ENCODE peak calls at places on chromosome 5, in eight cellular contexts. Y is HFFc6, J is glutamatergic neuron, O is NB4, I is cardiac muscle cell, Z is GM13976, M is ascending aorta, R is Caco-2. D is an unnamed sample.

GRCh38 chr5:134079748-134080581 is 34.5 kb upstream of the TCF7 start:
- DNase-seq in Y (no peak), J (no peak), O (no peak), I (no peak), Z (no peak), M (no peak), R (no peak), D (no peak)

GRCh38 chr5:141997358-141998006 is 15.3 kb downstream of the GNPDA1 start:
- DNase-seq in Y (no peak), J (no peak), O (no peak), I (no peak), Z (no peak), M (no peak), R (no peak), D (no peak)

GRCh38 chr5:177403826-177404640 is 3.6 kb upstream of the PFN3 start:
- DNase-seq in Y (peak; percentile 78), J (peak; percentile 85), O (peak; percentile 90), I (peak; percentile 84), Z (peak; percentile 96), M (no peak), R (peak; percentile 87), D (peak; percentile 61)

GRCh38 chr5:146447734-146448380 is 724 bp downstream of the TCERG1 start:
- DNase-seq in Y (peak; percentile 23), J (no peak), O (peak; percentile 70), I (no peak), Z (no peak), M (no peak), R (no peak), D (no peak)

GRCh38 chr5:125258610-125259009 is 512.2 kb upstream of the ZNF608 start:
- DNase-seq in Y (no peak), J (no peak), O (no peak), I (no peak), Z (no peak), M (no peak), R (no peak), D (no peak)

GRCh38 chr5:41670854-41671791 is 160.7 kb upstream of the PLCXD3 start:
- DNase-seq in Y (no peak), J (no peak), O (no peak), I (no peak), Z (no peak), M (no peak), R (no peak), D (no peak)

GRCh38 chr5:38379360-38379827 is 121.0 kb downstream of the EGFLAM start:
- DNase-seq in Y (no peak), J (no peak), O (peak; percentile 21), I (peak; percentile 23), Z (no peak), M (no peak), R (no peak), D (no peak)

GRCh38 chr5:1119312-1119831 is 7.5 kb upstream of the SLC12A7 start:
- DNase-seq in Y (no peak), J (no peak), O (peak; percentile 76), I (no peak), Z (no peak), M (no peak), R (no peak), D (no peak)

GRCh38 chr5:78102498-78102897 is 192.0 kb downstream of the AP3B1 start:
- DNase-seq in Y (no peak), J (no peak), O (no peak), I (no peak), Z (no peak), M (no peak), R (no peak), D (no peak)

GRCh38 chr5:103624035-103624461 is 61.5 kb upstream of the NUDT12 start:
- DNase-seq in Y (no peak), J (no peak), O (no peak), I (no peak), Z (no peak), M (no peak), R (no peak), D (no peak)

GRCh38 chr5:88769165-88769564 is 113.8 kb downstream of the MEF2C start:
- DNase-seq in Y (peak; percentile 27), J (no peak), O (no peak), I (no peak), Z (no peak), M (no peak), R (no peak), D (no peak)

GRCh38 chr5:150325426-150325825 is 22.7 kb upstream of the ARSI start:
- DNase-seq in Y (no peak), J (no peak), O (no peak), I (no peak), Z (no peak), M (no peak), R (no peak), D (no peak)

GRCh38 chr5:100902406-100903035 is 561 bp downstream of the ST8SIA4 start:
- DNase-seq in Y (no peak), J (no peak), O (peak; percentile 71), I (no peak), Z (no peak), M (no peak), R (no peak), D (no peak)

GRCh38 chr5:116864157-116864837 is 289.7 kb upstream of the SEMA6A start:
- DNase-seq in Y (no peak), J (peak; percentile 18), O (peak; percentile 27), I (peak; percentile 26), Z (no peak), M (no peak), R (peak; percentile 51), D (no peak)

GRCh38 chr5:14816374-14816998 is 55.1 kb downstream of the ANKH start:
- DNase-seq in Y (no peak), J (no peak), O (no peak), I (no peak), Z (no peak), M (no peak), R (no peak), D (no peak)

GRCh38 chr5:121937762-121938161 is 24.0 kb upstream of the SRFBP1 start:
- DNase-seq in Y (no peak), J (no peak), O (no peak), I (no peak), Z (no peak), M (no peak), R (no peak), D (no peak)

GRCh38 chr5:102481044-102481715 is 17.6 kb downstream of the SLCO6A1 start:
- DNase-seq in Y (no peak), J (no peak), O (no peak), I (peak; percentile 4), Z (no peak), M (no peak), R (no peak), D (no peak)

GRCh38 chr5:110544603-110545002 is 181.9 kb downstream of the TMEM232 start:
- DNase-seq in Y (no peak), J (no peak), O (no peak), I (no peak), Z (no peak), M (no peak), R (no peak), D (no peak)

GRCh38 chr5:108295588-108296368 is 86.1 kb downstream of the FBXL17 start:
- DNase-seq in Y (no peak), J (no peak), O (peak; percentile 6), I (no peak), Z (no peak), M (no peak), R (no peak), D (no peak)

GRCh38 chr5:64742821-64743220 is 25.7 kb downstream of the SREK1IP1 start:
- DNase-seq in Y (peak; percentile 40), J (no peak), O (no peak), I (no peak), Z (no peak), M (no peak), R (no peak), D (no peak)

GRCh38 chr5:40074801-40075200 is 604.9 kb upstream of the PTGER4 start:
- DNase-seq in Y (no peak), J (no peak), O (no peak), I (peak; percentile 7), Z (no peak), M (no peak), R (no peak), D (no peak)
- TF ChIP-seq CTCF in Y (no peak), J (no peak), O (no peak), I (no peak), Z (no peak), M (no peak), R (no peak), D (no peak)

DNA sequence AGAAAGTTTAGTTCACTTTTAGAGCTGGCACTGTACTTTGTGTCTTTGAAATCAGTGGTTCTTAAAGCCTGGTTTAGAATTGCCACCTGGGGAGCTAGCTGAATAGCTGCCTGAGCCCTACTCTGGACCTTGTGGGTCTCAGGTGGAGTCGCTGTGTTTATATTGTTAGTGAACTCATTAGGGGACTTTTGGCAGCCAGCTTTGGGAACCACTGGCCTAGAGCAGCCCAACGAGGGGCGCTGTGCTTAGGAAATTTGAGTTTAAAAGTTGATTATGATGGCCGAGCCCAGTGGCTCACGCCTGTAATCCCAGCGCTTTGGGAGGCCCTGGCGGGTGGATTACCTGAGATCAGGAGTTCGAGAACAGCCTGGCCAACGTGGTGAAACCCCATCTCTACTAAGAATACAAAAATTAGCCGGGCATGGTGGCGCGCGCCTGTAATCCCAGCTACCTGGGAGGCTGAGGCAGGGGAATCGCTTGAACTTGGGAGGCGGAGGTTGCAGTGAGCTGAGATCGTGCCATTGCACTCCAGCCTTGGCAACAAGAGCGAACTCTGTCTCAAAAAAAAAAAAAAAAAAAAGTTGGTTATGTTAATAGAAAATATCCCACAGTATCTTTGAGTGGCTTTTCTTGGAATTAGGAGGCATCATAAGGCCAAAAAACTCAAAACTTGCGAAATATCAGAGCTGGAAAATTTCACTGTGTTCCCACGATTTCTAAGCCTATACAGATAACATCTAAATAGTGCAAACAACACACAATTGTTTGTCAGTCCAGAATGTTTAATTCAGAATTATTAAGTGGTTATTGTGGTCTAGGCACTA is 781 bp downstream of the MCCC2 start:
- DNase-seq in Y (no peak), J (no peak), O (peak; percentile 31), I (no peak), Z (peak; percentile 52), M (no peak), R (no peak), D (no peak)
- TF ChIP-seq CTCF in Y (peak; percentile 18), J (no peak), O (no peak), I (no peak), Z (no peak), M (no peak), R (peak; percentile 1), D (no peak)

DNA sequence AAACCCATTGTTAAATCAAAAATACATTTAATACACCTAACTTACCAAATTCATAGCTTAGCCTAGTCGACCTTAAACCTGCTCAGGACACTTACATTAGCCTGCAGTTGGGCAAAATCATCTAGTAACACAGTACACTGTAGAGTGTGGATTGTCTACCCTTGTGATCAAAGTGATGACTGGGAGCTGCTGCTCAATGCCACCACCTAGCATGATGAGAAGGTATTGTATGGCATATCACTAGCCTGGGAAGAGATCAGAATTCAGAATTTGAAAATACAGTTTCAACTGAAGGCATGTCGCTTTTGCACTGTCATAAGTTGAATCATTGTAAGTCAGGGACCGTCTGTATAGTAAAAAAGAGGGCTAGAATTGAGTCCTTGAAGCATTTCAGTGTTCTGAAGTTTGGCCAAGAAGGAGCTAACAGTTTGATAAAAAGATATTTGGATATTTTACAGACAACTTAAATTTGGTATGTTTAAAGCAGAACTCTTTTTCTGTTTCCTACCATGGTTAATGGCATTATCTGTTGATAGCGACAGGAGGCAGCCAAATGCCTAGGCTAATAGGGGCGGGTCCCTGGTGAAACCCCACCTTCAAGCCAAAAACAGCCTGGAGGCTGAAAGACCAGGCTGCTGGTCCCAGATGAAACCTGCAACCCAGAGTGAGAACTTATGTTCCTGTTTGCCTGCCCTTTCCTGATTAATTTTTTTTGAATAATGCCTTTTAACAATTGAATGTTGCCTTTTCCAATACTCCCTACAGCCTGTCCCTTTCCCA is 23.0 kb downstream of the SMIM15 start:
- DNase-seq in Y (no peak), J (no peak), O (peak; percentile 4), I (no peak), Z (no peak), M (no peak), R (no peak), D (no peak)
- TF ChIP-seq CTCF in Y (peak; percentile 64), J (no peak), O (no peak), I (peak; percentile 29), Z (no peak), M (no peak), R (peak; percentile 50), D (peak; percentile 36)

GRCh38 chr5:59813761-59814562 is 79.6 kb downstream of the PDE4D start:
- DNase-seq in Y (peak; percentile 58), J (peak; percentile 64), O (peak; percentile 80), I (peak; percentile 63), Z (peak; percentile 50), M (no peak), R (peak; percentile 42), D (peak; percentile 55)
- TF ChIP-seq CTCF in Y (peak; percentile 89), J (peak; percentile 77), O (peak; percentile 48), I (peak; percentile 56), Z (peak; percentile 60), M (peak; percentile 52), R (peak; percentile 49), D (peak; percentile 87)